ENCODE peak calls at places on chromosome 2, in five cellular contexts. V is AG04449, P is mesenchymal stem cell, H is HCT116, Q is WERI-Rb-1. J is an unnamed sample.

GRCh38 chr2:223560704-223561435 is 41.3 kb downstream of the SCG2 start:
- DNase-seq in V (no peak), P (peak; percentile 70), H (peak; percentile 88), Q (no peak), J (no peak)

GRCh38 chr2:71547616-71548285 is 94.4 kb downstream of the DYSF start:
- DNase-seq in V (no peak), P (no peak), H (no peak), Q (peak; percentile 57), J (no peak)

GRCh38 chr2:235263205-235264120 is 230.4 kb upstream of the AGAP1 start:
- DNase-seq in V (peak; percentile 52), P (peak; percentile 96), H (peak; percentile 81), Q (no peak), J (peak; percentile 93)

GRCh38 chr2:205776139-205776538 is 93.8 kb downstream of the NRP2 start:
- DNase-seq in V (no peak), P (no peak), H (peak; percentile 55), Q (peak; percentile 84), J (no peak)

GRCh38 chr2:206535587-206535986 is 92.3 kb downstream of the ADAM23 start:
- DNase-seq in V (no peak), P (no peak), H (no peak), Q (no peak), J (no peak)

GRCh38 chr2:227241005-227241404 is 76.6 kb downstream of the COL4A3 start:
- DNase-seq in V (no peak), P (no peak), H (no peak), Q (no peak), J (no peak)

GRCh38 chr2:238938460-238939055 is 90.7 kb downstream of the TWIST2 start:
- DNase-seq in V (peak; percentile 92), P (peak; percentile 75), H (no peak), Q (no peak), J (peak; percentile 100)

GRCh38 chr2:128612628-128613027 is 294.0 kb upstream of the HS6ST1 start:
- DNase-seq in V (no peak), P (no peak), H (no peak), Q (no peak), J (no peak)

GRCh38 chr2:119753041-119753929 is 6.4 kb upstream of the PTPN4 start:
- DNase-seq in V (no peak), P (peak; percentile 54), H (peak; percentile 41), Q (peak; percentile 32), J (no peak)

GRCh38 chr2:9473308-9473984 is 905 bp upstream of the IAH1 start:
- DNase-seq in V (no peak), P (no peak), H (no peak), Q (no peak), J (no peak)

GRCh38 chr2:173355132-173355865 is 627 bp downstream of the CDCA7 start:
- DNase-seq in V (no peak), P (peak; percentile 84), H (peak; percentile 28), Q (peak; percentile 62), J (peak; percentile 9)

GRCh38 chr2:23594079-23594494 is 209.1 kb downstream of the KLHL29 start:
- DNase-seq in V (no peak), P (no peak), H (no peak), Q (no peak), J (no peak)

GRCh38 chr2:38634684-38635083 is 31.2 kb upstream of the GALM start:
- DNase-seq in V (no peak), P (no peak), H (no peak), Q (no peak), J (no peak)

GRCh38 chr2:106960633-106961205 is 74.8 kb upstream of the ST6GAL2 start:
- DNase-seq in V (no peak), P (peak; percentile 40), H (no peak), Q (no peak), J (no peak)

GRCh38 chr2:176110975-176111663 is 4.0 kb downstream of the HOXD11 start:
- DNase-seq in V (no peak), P (no peak), H (no peak), Q (peak; percentile 63), J (no peak)

GRCh38 chr2:218727502-218728165 is 17.0 kb downstream of the TTLL4 start:
- DNase-seq in V (no peak), P (peak; percentile 24), H (no peak), Q (no peak), J (no peak)

GRCh38 chr2:145022671-145023330 is 502.9 kb upstream of the ZEB2 start:
- DNase-seq in V (peak; percentile 79), P (peak; percentile 85), H (no peak), Q (no peak), J (no peak)

GRCh38 chr2:231411237-231411636 is 15.7 kb downstream of the B3GNT7 start:
- DNase-seq in V (no peak), P (no peak), H (no peak), Q (no peak), J (no peak)

GRCh38 chr2:30580394-30580793 is 133.3 kb downstream of the LCLAT1 start:
- DNase-seq in V (no peak), P (no peak), H (no peak), Q (no peak), J (no peak)

GRCh38 chr2:109346601-109347228 is 217.7 kb downstream of the SH3RF3 start:
- DNase-seq in V (no peak), P (no peak), H (no peak), Q (no peak), J (no peak)

GRCh38 chr2:230784840-230785239 is 72.2 kb downstream of the CAB39 start:
- DNase-seq in V (no peak), P (no peak), H (no peak), Q (no peak), J (no peak)

GRCh38 chr2:169782513-169782912 is 16.2 kb upstream of the SSB start:
- DNase-seq in V (no peak), P (no peak), H (no peak), Q (no peak), J (no peak)

GRCh38 chr2:238376884-238377391 is 49.8 kb upstream of the ASB1 start:
- DNase-seq in V (no peak), P (peak; percentile 27), H (no peak), Q (no peak), J (no peak)

GRCh38 chr2:226256237-226256636 is 543.4 kb downstream of the IRS1 start:
- DNase-seq in V (peak; percentile 36), P (peak; percentile 48), H (no peak), Q (no peak), J (peak; percentile 47)

GRCh38 chr2:85648619-85649018 is 19.4 kb downstream of the SFTPB start:
- DNase-seq in V (no peak), P (peak; percentile 63), H (no peak), Q (peak; percentile 25), J (no peak)

GRCh38 chr2:229675569-229675968 is 38.8 kb downstream of the DNER start:
- DNase-seq in V (no peak), P (no peak), H (no peak), Q (no peak), J (no peak)

GRCh38 chr2:25377822-25378421 is 36.2 kb upstream of the DNMT3A start:
- DNase-seq in V (no peak), P (no peak), H (no peak), Q (peak; percentile 10), J (no peak)

GRCh38 chr2:223108376-223109100 is 56.5 kb downstream of the KCNE4 start:
- DNase-seq in V (no peak), P (peak; percentile 35), H (no peak), Q (no peak), J (no peak)

GRCh38 chr2:135936524-135936923 is 48.9 kb downstream of the DARS1 start:
- DNase-seq in V (no peak), P (no peak), H (no peak), Q (no peak), J (no peak)

GRCh38 chr2:101520246-101520645 is 45.3 kb upstream of the RFX8 start:
- DNase-seq in V (no peak), P (peak; percentile 40), H (no peak), Q (no peak), J (no peak)

GRCh38 chr2:43853141-43854081 is 14.6 kb downstream of the ABCG8 start:
- DNase-seq in V (no peak), P (no peak), H (no peak), Q (no peak), J (no peak)

GRCh38 chr2:152611458-152612231 is 105.6 kb downstream of the PRPF40A start:
- DNase-seq in V (peak; percentile 47), P (peak; percentile 85), H (no peak), Q (no peak), J (peak; percentile 83)

GRCh38 chr2:136658201-136658600 is 107.1 kb upstream of the THSD7B start:
- DNase-seq in V (no peak), P (no peak), H (no peak), Q (no peak), J (no peak)

GRCh38 chr2:168559187-168559586 is 103.1 kb downstream of the CERS6 start:
- DNase-seq in V (no peak), P (peak; percentile 32), H (peak; percentile 3), Q (no peak), J (no peak)

GRCh38 chr2:231713738-231714638 is 5.7 kb downstream of the PTMA start:
- DNase-seq in V (no peak), P (peak; percentile 89), H (peak; percentile 92), Q (peak; percentile 87), J (peak; percentile 60)

GRCh38 chr2:133532919-133533318 is 35.3 kb downstream of the NCKAP5 start:
- DNase-seq in V (no peak), P (no peak), H (no peak), Q (no peak), J (no peak)

GRCh38 chr2:105836840-105837692 is 92.4 kb downstream of the NCK2 start:
- DNase-seq in V (no peak), P (no peak), H (no peak), Q (no peak), J (no peak)
- H3K4me3 ChIP-seq in V (no peak overlapping the region), P (no peak overlapping the region), H (no peak overlapping the region), Q (no peak overlapping the region), J (no peak overlapping the region)

GRCh38 chr2:13034861-13035260 is 318.1 kb downstream of the TRIB2 start:
- DNase-seq in V (peak; percentile 3), P (peak; percentile 34), H (no peak), Q (no peak), J (no peak)
- H3K4me3 ChIP-seq in V (no peak overlapping the region), P (no peak overlapping the region), H (no peak overlapping the region), Q (no peak overlapping the region), J (no peak overlapping the region)

GRCh38 chr2:69307696-69308064 is 79.3 kb downstream of the GFPT1 start:
- DNase-seq in V (no peak), P (no peak), H (no peak), Q (no peak), J (no peak)
- H3K4me3 ChIP-seq in V (no peak overlapping the region), P (peak overlapping the region; percentile 83), H (peak overlapping the region; percentile 56), Q (no peak overlapping the region), J (no peak overlapping the region)

DNA sequence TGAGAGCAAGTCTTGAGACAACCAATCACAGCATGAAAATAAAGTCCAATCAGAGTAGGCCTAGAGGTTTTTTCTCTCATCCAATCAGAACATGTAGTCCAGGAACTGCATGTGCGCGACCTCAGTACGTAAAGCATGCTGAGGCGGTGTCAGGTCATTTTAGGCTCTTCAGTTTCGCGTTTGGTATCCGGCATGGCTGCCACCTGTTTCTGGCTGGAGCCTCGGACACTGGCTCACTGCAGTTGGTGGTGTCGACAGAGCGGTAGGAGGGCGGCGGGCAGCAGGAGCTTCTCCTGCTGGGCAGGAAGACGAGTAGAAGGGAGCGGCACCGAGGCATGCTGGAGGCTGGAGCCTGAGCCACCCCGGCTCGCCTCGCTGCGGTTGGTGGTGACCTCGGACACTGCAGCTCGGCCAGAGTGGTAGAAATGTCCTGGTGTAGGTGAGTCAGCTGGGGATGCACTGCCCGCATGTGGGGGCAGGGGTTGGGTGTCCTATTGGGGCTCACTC is 15.8 kb downstream of the CCDC74A start:
- DNase-seq in V (no peak), P (no peak), H (no peak), Q (no peak), J (no peak)
- H3K4me3 ChIP-seq in V (no peak overlapping the region), P (no peak overlapping the region), H (no peak overlapping the region), Q (no peak overlapping the region), J (no peak overlapping the region)

J was measured in skeletal muscle cell.